ENCODE peak calls at places on chromosomes 6 and 20, in six cellular contexts. N is hepatocyte, R is PC-3, U is K562, Z is AG04450, Q is cardiac fibroblast. I is an unnamed sample.

GRCh38 chr6:105982761-105983600 is 103.2 kb upstream of the PRDM1 start:
- DNase-seq in Q (no peak), Z (no peak), R (no peak), U (no peak), N (no peak), I (no peak)

GRCh38 chr20:61809006-61809770 is 256.5 kb downstream of the TAF4 start:
- DNase-seq in U (no peak), R (no peak), Q (no peak), N (no peak), Z (no peak), I (no peak)

GRCh38 chr6:106825156-106825555 is 149.4 kb downstream of the CD24 start:
- DNase-seq in Z (no peak), Q (no peak), U (no peak), R (no peak), N (no peak), I (no peak)

GRCh38 chr20:47249913-47250312 is 106.6 kb downstream of the ZMYND8 start:
- DNase-seq in R (no peak), U (no peak), N (no peak), Z (no peak), Q (no peak), I (no peak)

GRCh38 chr6:130934848-130935585 is 107.8 kb downstream of the SMLR1 start:
- DNase-seq in Q (peak; percentile 61), R (no peak), Z (no peak), U (no peak), N (no peak), I (no peak)

GRCh38 chr6:91816335-91816734 is 1229.5 kb upstream of the MAP3K7 start:
- DNase-seq in Z (no peak), Q (no peak), R (no peak), U (no peak), N (no peak), I (peak; percentile 39)

GRCh38 chr20:3133156-3133555 is 26.5 kb downstream of the FASTKD5 start:
- DNase-seq in U (no peak), N (no peak), Z (peak; percentile 4), R (no peak), Q (no peak), I (no peak)

GRCh38 chr6:151260191-151260590 is 20.4 kb downstream of the AKAP12 start:
- DNase-seq in U (no peak), Q (no peak), Z (no peak), R (no peak), N (no peak), I (no peak)

GRCh38 chr20:17570347-17571152 is 675 bp downstream of the DSTN start:
- DNase-seq in Z (no peak), R (peak; percentile 49), N (peak; percentile 72), Q (peak; percentile 53), U (peak; percentile 15), I (no peak)

GRCh38 chr6:39441301-39441700 is 118.8 kb upstream of the KCNK16 start:
- DNase-seq in R (no peak), Z (no peak), N (no peak), U (no peak), Q (no peak), I (no peak)

GRCh38 chr6:66751630-66752029 is 1044.6 kb upstream of the EYS start:
- DNase-seq in R (no peak), U (no peak), Q (no peak), Z (no peak), N (no peak), I (no peak)

GRCh38 chr20:9628589-9628988 is 114.2 kb downstream of the LAMP5 start:
- DNase-seq in R (no peak), Q (no peak), U (no peak), Z (no peak), N (no peak), I (no peak)

GRCh38 chr6:167793421-167793820 is 33.3 kb upstream of the AFDN start:
- DNase-seq in N (no peak), Q (peak; percentile 7), R (no peak), U (no peak), Z (no peak), I (no peak)

GRCh38 chr6:140684776-140685550 is 1310.5 kb upstream of the CITED2 start:
- DNase-seq in N (no peak), Q (peak; percentile 43), U (no peak), R (no peak), Z (no peak), I (no peak)

GRCh38 chr6:36700071-36700811 is 2.6 kb downstream of the RAB44 start:
- DNase-seq in Q (no peak), N (no peak), Z (no peak), U (no peak), R (no peak), I (no peak)

GRCh38 chr6:104705095-104705707 is 154.5 kb downstream of the HACE1 start:
- DNase-seq in N (no peak), R (peak; percentile 84), Z (peak; percentile 34), U (no peak), Q (peak; percentile 81), I (no peak)

GRCh38 chr20:49501917-49502316 is 19.4 kb upstream of the KCNB1 start:
- DNase-seq in Q (peak; percentile 30), U (peak; percentile 45), R (peak; percentile 37), Z (no peak), N (no peak), I (no peak)

GRCh38 chr20:9169409-9169808 is 100.5 kb downstream of the PLCB4 start:
- DNase-seq in Z (no peak), Q (no peak), N (no peak), U (no peak), R (no peak), I (no peak)

GRCh38 chr6:169051371-169051770 is 202.3 kb downstream of the THBS2 start:
- DNase-seq in Z (no peak), U (no peak), R (no peak), N (no peak), Q (no peak), I (no peak)

GRCh38 chr6:7424967-7425807 is 35.6 kb downstream of the RIOK1 start:
- DNase-seq in Q (peak; percentile 75), N (peak; percentile 72), Z (no peak), R (peak; percentile 77), U (no peak), I (no peak)
- TF ChIP-seq CTCF in Q (peak; percentile 61), N (peak; percentile 58), Z (peak; percentile 53), R (peak; percentile 72), U (peak; percentile 61), I (peak; percentile 32)

GRCh38 chr20:57620274-57620990 is at the start of gene ZBP1:
- DNase-seq in Q (no peak), R (no peak), U (no peak), N (no peak), Z (no peak), I (peak; percentile 53)

GRCh38 chr20:57622201-57622570 is 2.0 kb upstream of the ZBP1 start:
- DNase-seq in Z (no peak), Q (no peak), N (no peak), R (no peak), U (no peak), I (no peak)

GRCh38 chr20:57619053-57619831 is 984 bp downstream of the ZBP1 start:
- DNase-seq in N (no peak), R (no peak), Z (no peak), U (no peak), Q (no peak), I (peak; percentile 84)

GRCh38 chr20:57621426-57622200 is 1.4 kb upstream of the ZBP1 start:
- DNase-seq in R (peak; percentile 75), N (no peak), Q (no peak), Z (no peak), U (no peak), I (no peak)

DNA sequence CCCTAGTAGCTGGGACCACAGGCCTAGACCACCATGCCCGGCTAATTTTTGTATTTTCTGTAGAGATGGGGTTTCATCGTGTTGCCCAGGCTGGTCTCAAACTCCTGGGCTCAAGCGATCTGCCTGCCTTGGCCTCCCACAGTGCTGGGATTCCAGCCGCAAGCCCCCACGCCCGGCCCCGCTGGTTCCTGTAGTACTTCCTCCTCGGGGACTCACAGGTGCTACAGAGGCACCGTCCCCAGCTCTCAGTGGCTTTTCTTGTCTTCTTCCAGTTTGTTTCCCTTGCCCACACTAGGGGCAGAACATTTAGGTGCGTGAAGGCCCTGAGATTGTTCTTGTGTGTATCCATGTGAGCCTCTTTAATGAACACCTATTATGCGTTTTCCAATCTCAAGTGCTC is 773 bp upstream of the ZBP1 start:
- DNase-seq in N (no peak), R (no peak), U (no peak), Z (no peak), Q (no peak), I (no peak)
- TF ChIP-seq CTCF in N (no peak), R (no peak), U (no peak), Z (no peak), Q (no peak), I (no peak)

DNA sequence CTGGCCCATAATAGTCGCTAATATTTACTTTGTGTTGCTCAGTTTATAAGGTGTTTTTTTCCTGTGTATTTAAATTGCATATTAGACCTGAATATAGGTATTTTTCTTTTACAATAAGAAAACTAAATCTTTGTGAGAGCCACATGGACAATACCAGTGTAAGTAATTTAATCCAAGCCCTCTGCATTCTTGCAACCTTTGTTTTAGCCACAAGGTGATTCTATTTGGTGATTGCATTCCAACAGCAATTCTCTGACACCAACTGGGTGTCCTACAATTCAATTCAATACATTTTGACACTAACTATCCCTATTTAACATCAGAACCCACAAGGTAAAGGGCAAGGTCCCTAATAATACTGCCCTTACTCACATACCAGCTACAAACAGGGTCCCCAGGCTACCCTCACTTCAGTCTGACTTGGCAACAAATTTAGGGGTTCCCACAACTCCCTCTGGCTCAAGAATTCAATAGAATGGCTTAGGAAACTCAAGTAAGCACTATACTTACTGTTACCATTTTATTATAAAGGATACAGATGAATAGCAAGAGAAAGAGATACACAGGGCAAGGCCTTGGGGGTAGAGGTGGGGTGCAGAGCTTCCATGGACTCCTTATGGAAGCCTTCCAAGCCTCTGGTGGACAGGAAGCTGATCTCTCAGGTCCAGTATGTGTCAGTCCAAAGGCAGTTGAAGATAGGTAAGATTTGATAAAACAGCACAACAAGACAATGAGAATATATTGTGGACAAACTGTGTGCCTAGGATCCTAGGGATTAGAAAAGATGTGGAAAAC is 169.3 kb downstream of the CD83 start:
- DNase-seq in N (no peak), R (peak; percentile 10), Z (no peak), Q (no peak), U (no peak), I (no peak)
- TF ChIP-seq CTCF in N (no peak), R (no peak), Z (no peak), Q (no peak), U (no peak), I (no peak)

GRCh38 chr20:45470939-45471338 is 1.4 kb downstream of the WFDC2 start:
- DNase-seq in R (no peak), Z (no peak), U (no peak), Q (peak; percentile 13), N (no peak), I (no peak)
- TF ChIP-seq CTCF in R (no peak), Z (peak; percentile 14), U (peak; percentile 35), Q (no peak), N (peak; percentile 39), I (no peak)

GRCh38 chr6:76876922-76877553 is 586.3 kb downstream of the HTR1B start:
- DNase-seq in Z (no peak), U (no peak), R (peak; percentile 76), Q (peak; percentile 77), N (peak; percentile 91), I (no peak)
- TF ChIP-seq CTCF in Z (no peak), U (no peak), R (peak; percentile 49), Q (peak; percentile 59), N (peak; percentile 84), I (no peak)

GRCh38 chr6:4997862-4998261 is 6.0 kb downstream of the RPP40 start:
- DNase-seq in Z (no peak), Q (no peak), N (no peak), U (no peak), R (no peak), I (no peak)
- TF ChIP-seq CTCF in Z (no peak), Q (no peak), N (no peak), U (peak; percentile 32), R (no peak), I (no peak)